ENCODE peak calls at places on chromosome 4, in five cellular contexts. H, R, U, C and L are unnamed samples.

GRCh38 chr4:39233783-39234182 is 51.5 kb downstream of the WDR19 start:
- DNase-seq in C (no peak), H (no peak), U (no peak), R (no peak), L (no peak)

GRCh38 chr4:56874918-56875317 is 32.8 kb upstream of the REST start:
- DNase-seq in C (no peak), U (no peak), R (no peak), H (no peak), L (no peak)

GRCh38 chr4:3655485-3656429 is 110.4 kb upstream of the ADRA2C start:
- DNase-seq in U (peak; percentile 42), C (peak; percentile 57), H (no peak), R (no peak), L (no peak)

GRCh38 chr4:6902318-6903042 is 7.1 kb upstream of the TBC1D14 start:
- DNase-seq in U (no peak), C (no peak), H (peak; percentile 12), R (no peak), L (peak; percentile 79)

GRCh38 chr4:159540501-159540900 is 437.6 kb downstream of the RAPGEF2 start:
- DNase-seq in H (no peak), U (no peak), R (no peak), C (peak; percentile 44), L (no peak)

GRCh38 chr4:54077812-54078211 is 13.4 kb upstream of the CHIC2 start:
- DNase-seq in R (no peak), C (no peak), U (no peak), H (no peak), L (no peak)

GRCh38 chr4:114827651-114828050 is 229.0 kb downstream of the UGT8 start:
- DNase-seq in U (no peak), R (no peak), C (no peak), H (no peak), L (no peak)

GRCh38 chr4:165367040-165367439 is 11.8 kb upstream of the CPE start:
- DNase-seq in H (peak; percentile 36), R (no peak), C (no peak), U (no peak), L (no peak)

GRCh38 chr4:26020083-26020668 is 106.2 kb downstream of the SMIM20 start:
- DNase-seq in R (peak; percentile 34), C (no peak), U (no peak), H (peak; percentile 19), L (peak; percentile 54)

GRCh38 chr4:65007841-65008439 is 598.7 kb upstream of the TECRL start:
- DNase-seq in C (no peak), U (peak; percentile 53), R (peak; percentile 49), H (peak; percentile 4), L (peak; percentile 47)

GRCh38 chr4:25367004-25367621 is 9.9 kb upstream of the ANAPC4 start:
- DNase-seq in C (no peak), R (peak; percentile 46), H (no peak), U (peak; percentile 57), L (no peak)

GRCh38 chr4:111991163-111991562 is 154.1 kb upstream of the FAM241A start:
- DNase-seq in H (no peak), R (no peak), C (no peak), U (no peak), L (no peak)

GRCh38 chr4:76804060-76804459 is 93.9 kb downstream of the SOWAHB start:
- DNase-seq in U (peak; percentile 90), C (no peak), R (no peak), H (no peak), L (no peak)

GRCh38 chr4:156173937-156174336 is 220.3 kb upstream of the CTSO start:
- DNase-seq in C (no peak), U (no peak), R (peak; percentile 13), H (no peak), L (no peak)

GRCh38 chr4:74555231-74555630 is 110.3 kb downstream of the AREG start:
- DNase-seq in R (no peak), U (no peak), C (no peak), H (no peak), L (no peak)

GRCh38 chr4:14111730-14112171 is 484.2 kb upstream of the BOD1L1 start:
- DNase-seq in H (peak; percentile 4), C (no peak), R (no peak), U (peak; percentile 92), L (no peak)

GRCh38 chr4:3648195-3648594 is 116.0 kb upstream of the LRPAP1 start:
- DNase-seq in R (no peak), C (no peak), H (no peak), U (no peak), L (no peak)

GRCh38 chr4:169956441-169956840 is 69.8 kb downstream of the MFAP3L start:
- DNase-seq in R (no peak), H (no peak), U (no peak), C (no peak), L (no peak)

GRCh38 chr4:140254656-140255299 is 100.8 kb upstream of the MAML3 start:
- DNase-seq in U (no peak), C (no peak), R (no peak), H (no peak), L (no peak)

GRCh38 chr4:41287005-41287404 is 30.3 kb downstream of the UCHL1 start:
- DNase-seq in U (no peak), C (no peak), R (no peak), H (peak; percentile 44), L (peak; percentile 82)

GRCh38 chr4:69323284-69323683 is 43.0 kb downstream of the UGT2B28 start:
- DNase-seq in R (no peak), H (no peak), U (no peak), C (no peak), L (no peak)